ENCODE peak calls at places on chromosome 1, in four cellular contexts. H is amygdala; E is CD4-positive, alpha-beta T cell; F is amniotic stem cell. S is an unnamed sample.

GRCh38 chr1:88595355-88595754 is 88.7 kb upstream of the PKN2 start:
- DNase-seq in H (no peak), E (no peak), F (no peak), S (no peak)

GRCh38 chr1:38152351-38153082 is 105.9 kb upstream of the POU3F1 start:
- DNase-seq in H (no peak), E (no peak), F (no peak), S (no peak)

GRCh38 chr1:205042911-205043806 is at the start of gene CNTN2:
- DNase-seq in H (peak), E (no peak), F (no peak), S (no peak)

GRCh38 chr1:44045064-44045463 is 13.8 kb upstream of the SLC6A9 start:
- DNase-seq in H (no peak), E (no peak), F (no peak), S (no peak)

GRCh38 chr1:192311281-192311680 is 5.5 kb upstream of the RGS21 start:
- DNase-seq in H (no peak), E (no peak), F (peak), S (no peak)

GRCh38 chr1:170881268-170882265 is 53.8 kb upstream of the MROH9 start:
- DNase-seq in H (no peak), E (no peak), F (peak), S (no peak)

GRCh38 chr1:8431028-8431427 is 113.1 kb downstream of the SLC45A1 start:
- DNase-seq in H (no peak), E (peak), F (no peak), S (no peak)

GRCh38 chr1:185154912-185155513 is 1.7 kb downstream of the TRMT1L start:
- DNase-seq in H (no peak), E (no peak), F (no peak), S (no peak)

GRCh38 chr1:243421784-243422183 is 165.9 kb downstream of the SDCCAG8 start:
- DNase-seq in H (no peak), E (peak), F (no peak), S (no peak)

GRCh38 chr1:58159424-58159810 is 387.1 kb downstream of the OMA1 start:
- DNase-seq in H (no peak), E (no peak), F (no peak), S (no peak)

GRCh38 chr1:165666152-165666551 is 32.2 kb downstream of the ALDH9A1 start:
- DNase-seq in H (no peak), E (no peak), F (no peak), S (no peak)

GRCh38 chr1:244651956-244652698 is 799 bp upstream of the DESI2 start:
- DNase-seq in H (no peak), E (no peak), F (no peak), S (no peak)

GRCh38 chr1:14602131-14602530 is 3.6 kb downstream of the KAZN start:
- DNase-seq in H (no peak), E (no peak), F (no peak), S (no peak)

GRCh38 chr1:22884806-22885559 is 87.7 kb downstream of the LACTBL1 start:
- DNase-seq in H (no peak), E (no peak), F (no peak), S (no peak)

GRCh38 chr1:22806584-22806983 is 95.9 kb downstream of the EPHB2 start:
- DNase-seq in H (peak), E (no peak), F (no peak), S (no peak)

GRCh38 chr1:222970711-222971110 is 155.9 kb downstream of the DISP1 start:
- DNase-seq in H (no peak), E (no peak), F (no peak), S (no peak)

GRCh38 chr1:31605908-31606427 is 11.5 kb upstream of the HCRTR1 start:
- DNase-seq in H (no peak), E (no peak), F (no peak), S (no peak)

GRCh38 chr1:54579337-54579781 is 31.3 kb downstream of the ACOT11 start:
- DNase-seq in H (no peak), E (no peak), F (no peak), S (no peak)

GRCh38 chr1:210260087-210260486 is 27.5 kb downstream of the SERTAD4 start:
- DNase-seq in H (no peak), E (no peak), F (no peak), S (no peak)

GRCh38 chr1:211329764-211330201 is 3.1 kb downstream of the TRAF5 start:
- DNase-seq in H (no peak), E (no peak), F (no peak), S (no peak)

GRCh38 chr1:32180186-32181060 is 948 bp downstream of the TXLNA start:
- DNase-seq in H (no peak), E (peak), F (no peak), S (peak)

GRCh38 chr1:45490121-45490622 is 791 bp downstream of the TESK2 start:
- DNase-seq in H (no peak), E (no peak), F (peak), S (no peak)

GRCh38 chr1:230020451-230020850 is 46.6 kb upstream of the GALNT2 start:
- DNase-seq in H (no peak), E (no peak), F (no peak), S (no peak)

GRCh38 chr1:71080782-71081696 is at the start of gene ZRANB2:
- DNase-seq in H (peak), E (peak), F (peak), S (peak)

S was measured in cardiac septum.